ENCODE peak calls at places on chromosomes 6 and 20, in nine cellular contexts. T, O, A, V, K, J, B, W and Z are unnamed samples.

GRCh38 chr20:45011108-45011526 is 44.8 kb downstream of the STK4 start:
- DNase-seq in K (peak), W (no peak), B (peak), T (no peak), J (peak), V (peak), A (peak), O (peak), Z (peak)

GRCh38 chr6:20608905-20609304 is 74.6 kb downstream of the CDKAL1 start:
- DNase-seq in T (no peak), B (no peak), K (no peak), W (no peak), A (no peak), V (no peak), O (no peak), J (no peak), Z (no peak)

GRCh38 chr20:63215101-63216040 is 560 bp downstream of the YTHDF1 start:
- DNase-seq in V (no peak), T (peak), W (no peak), B (no peak), K (peak), O (no peak), A (no peak), J (no peak), Z (peak)

GRCh38 chr6:76861403-76861802 is 601.9 kb downstream of the HTR1B start:
- DNase-seq in A (no peak), J (no peak), W (no peak), B (no peak), O (no peak), K (no peak), V (no peak), T (no peak), Z (no peak)

GRCh38 chr6:87155920-87156600 is 695 bp downstream of the ZNF292 start:
- DNase-seq in T (peak), A (no peak), O (no peak), B (peak), K (peak), J (peak), W (peak), V (peak), Z (no peak)

GRCh38 chr6:4973972-4974885 is 29.6 kb downstream of the RPP40 start:
- DNase-seq in J (no peak), K (no peak), O (peak), T (no peak), A (peak), W (no peak), B (no peak), V (no peak), Z (no peak)

GRCh38 chr6:150185697-150186096 is 42.9 kb downstream of the PPP1R14C start:
- DNase-seq in A (no peak), T (no peak), B (no peak), W (no peak), K (peak), V (no peak), J (no peak), O (no peak), Z (no peak)

GRCh38 chr6:130827247-130828149 is at the start of gene SMLR1:
- DNase-seq in J (no peak), O (no peak), B (no peak), V (no peak), K (no peak), A (no peak), W (no peak), T (no peak), Z (no peak)

GRCh38 chr6:14467591-14467990 is 350.0 kb downstream of the CD83 start:
- DNase-seq in K (no peak), A (no peak), O (no peak), J (no peak), W (no peak), V (no peak), B (no peak), T (no peak), Z (no peak)

GRCh38 chr6:43391448-43392031 is 22.1 kb upstream of the ZNF318 start:
- DNase-seq in O (no peak), J (no peak), A (no peak), W (peak), V (no peak), B (peak), T (no peak), K (no peak), Z (no peak)

GRCh38 chr6:71226151-71226550 is 62.5 kb upstream of the OGFRL1 start:
- DNase-seq in V (no peak), O (no peak), K (no peak), A (no peak), B (no peak), J (no peak), W (no peak), T (no peak), Z (no peak)

GRCh38 chr6:35170166-35170565 is 29.0 kb upstream of the TCP11 start:
- DNase-seq in A (no peak), V (no peak), K (no peak), W (no peak), J (no peak), O (no peak), T (no peak), B (no peak), Z (no peak)

GRCh38 chr6:89260310-89260709 is 43.2 kb upstream of the GABRR1 start:
- DNase-seq in V (no peak), W (no peak), K (no peak), O (no peak), B (no peak), J (no peak), T (no peak), A (no peak), Z (no peak)